ENCODE peak calls at places on chromosomes 3 and 15, in six cellular contexts. J is ELR, P is fibroblast of the conjunctiva, Z is upper lobe of right lung, F is NCI-H774, K is GM20000. G is an unnamed sample.

GRCh38 chr3:89145995-89146394 is 38.6 kb downstream of the EPHA3 start:
- DNase-seq in J (peak; percentile 55), P (peak; percentile 94), Z (no peak), F (no peak), K (no peak), G (no peak)

GRCh38 chr3:7630925-7631324 is 770.0 kb downstream of the GRM7 start:
- DNase-seq in J (no peak), P (no peak), Z (no peak), F (no peak), K (no peak), G (no peak)

GRCh38 chr3:8835385-8835784 is 66.0 kb upstream of the OXTR start:
- DNase-seq in J (no peak), P (no peak), Z (no peak), F (no peak), K (no peak), G (no peak)

GRCh38 chr15:55846108-55846707 is 103.3 kb upstream of the PRTG start:
- DNase-seq in J (peak; percentile 85), P (peak; percentile 75), Z (no peak), F (peak; percentile 52), K (peak; percentile 57), G (peak; percentile 36)

GRCh38 chr15:99755692-99756409 is 22.6 kb upstream of the LYSMD4 start:
- DNase-seq in J (peak; percentile 72), P (peak; percentile 55), Z (no peak), F (peak; percentile 58), K (peak; percentile 70), G (peak; percentile 69)

GRCh38 chr15:98881526-98882517 is 125.8 kb downstream of the PGPEP1L start:
- DNase-seq in J (peak; percentile 65), P (peak; percentile 70), Z (no peak), F (peak; percentile 11), K (peak; percentile 65), G (peak; percentile 35)

GRCh38 chr3:66603161-66603611 is 102.4 kb upstream of the LRIG1 start:
- DNase-seq in J (no peak), P (no peak), Z (no peak), F (no peak), K (no peak), G (no peak)

GRCh38 chr3:71703796-71704195 is 21.4 kb downstream of the EIF4E3 start:
- DNase-seq in J (no peak), P (no peak), Z (no peak), F (no peak), K (no peak), G (no peak)

GRCh38 chr3:154384504-154384903 is 45.5 kb downstream of the GPR149 start:
- DNase-seq in J (no peak), P (no peak), Z (no peak), F (no peak), K (no peak), G (no peak)

GRCh38 chr3:184575701-184576100 is 14.1 kb downstream of the EPHB3 start:
- DNase-seq in J (no peak), P (no peak), Z (no peak), F (no peak), K (no peak), G (no peak)

GRCh38 chr3:160754855-160755747 is 930 bp upstream of the PPM1L start:
- DNase-seq in J (peak; percentile 91), P (peak; percentile 85), Z (peak; percentile 97), F (peak; percentile 97), K (peak; percentile 92), G (peak; percentile 90)

GRCh38 chr3:69318410-69318809 is 67.5 kb downstream of the FRMD4B start:
- DNase-seq in J (no peak), P (no peak), Z (no peak), F (no peak), K (no peak), G (no peak)

GRCh38 chr3:40616420-40616819 is 91.7 kb downstream of the ZNF621 start:
- DNase-seq in J (no peak), P (no peak), Z (no peak), F (no peak), K (no peak), G (no peak)

GRCh38 chr3:140360332-140360731 is 317.5 kb upstream of the TRIM42 start:
- DNase-seq in J (no peak), P (no peak), Z (no peak), F (no peak), K (no peak), G (no peak)

GRCh38 chr15:47194718-47195117 is 522.6 kb upstream of the SEMA6D start:
- DNase-seq in J (peak; percentile 29), P (peak; percentile 36), Z (no peak), F (no peak), K (no peak), G (peak; percentile 7)

GRCh38 chr3:55357796-55358195 is 129.3 kb downstream of the WNT5A start:
- DNase-seq in J (no peak), P (no peak), Z (no peak), F (no peak), K (no peak), G (no peak)

GRCh38 chr3:36219398-36219797 is 160.9 kb upstream of the STAC start:
- DNase-seq in J (peak; percentile 60), P (no peak), Z (no peak), F (no peak), K (no peak), G (no peak)

GRCh38 chr3:126760541-126760940 is 56.5 kb downstream of the CHCHD6 start:
- DNase-seq in J (no peak), P (no peak), Z (no peak), F (no peak), K (no peak), G (no peak)

GRCh38 chr3:23567917-23568316 is 237.8 kb upstream of the UBE2E1 start:
- DNase-seq in J (peak; percentile 88), P (peak; percentile 48), Z (no peak), F (no peak), K (no peak), G (no peak)

GRCh38 chr3:101886626-101887025 is 37.3 kb downstream of the NFKBIZ start:
- DNase-seq in J (no peak), P (no peak), Z (no peak), F (no peak), K (no peak), G (no peak)

GRCh38 chr3:46386206-46386605 is 15.5 kb downstream of the CCR5 start:
- DNase-seq in J (peak; percentile 87), P (no peak), Z (no peak), F (no peak), K (no peak), G (no peak)

GRCh38 chr3:194577985-194578905 is 55.0 kb downstream of the TMEM44 start:
- DNase-seq in J (peak; percentile 98), P (peak; percentile 40), Z (no peak), F (no peak), K (no peak), G (no peak)

GRCh38 chr3:14340960-14341708 is 61.3 kb upstream of the SLC6A6 start:
- DNase-seq in J (no peak), P (no peak), Z (no peak), F (no peak), K (no peak), G (no peak)

GRCh38 chr3:97821413-97821809 is 400 bp upstream of the CRYBG3 start:
- DNase-seq in J (peak; percentile 63), P (no peak), Z (peak; percentile 82), F (peak; percentile 58), K (no peak), G (no peak)

GRCh38 chr15:79598639-79599038 is 166.5 kb downstream of the MINAR1 start:
- DNase-seq in J (no peak), P (no peak), Z (no peak), F (no peak), K (no peak), G (no peak)

GRCh38 chr3:30768703-30769550 is 125.5 kb downstream of the GADL1 start:
- DNase-seq in J (peak; percentile 67), P (peak; percentile 55), Z (peak; percentile 81), F (peak; percentile 18), K (peak; percentile 56), G (peak; percentile 9)

GRCh38 chr15:81225161-81225671 is 28.5 kb downstream of the IL16 start:
- DNase-seq in J (no peak), P (no peak), Z (peak; percentile 71), F (no peak), K (no peak), G (no peak)

GRCh38 chr3:151100076-151100475 is 14.6 kb downstream of the MED12L start:
- DNase-seq in J (no peak), P (no peak), Z (no peak), F (no peak), K (no peak), G (no peak)

G was measured in NCI-H526 treated with DMSO at 0.1 percent for 48 hours.